ENCODE peak calls at places on chromosome 1, in ten cellular contexts. N is ascending aorta; F is CD8-positive, alpha-beta T cell; K is IMR-90; V is Karpas-422; U is GM23248; X is CD8-positive, alpha-beta memory T cell; C is transverse colon; Y is neural progenitor cell; B is GM23338. G is an unnamed sample.

GRCh38 chr1:101291562-101292035 is 54.8 kb downstream of the S1PR1 start:
- DNase-seq in B (no peak), N (no peak), U (peak; percentile 76), V (peak; percentile 73), K (peak; percentile 82), C (no peak), F (no peak), Y (no peak), X (no peak), G (no peak)

GRCh38 chr1:222370911-222371717 is 176.8 kb downstream of the HHIPL2 start:
- DNase-seq in C (no peak), K (peak; percentile 99), U (peak; percentile 95), B (no peak), F (no peak), X (no peak), Y (no peak), N (no peak), V (no peak), G (no peak)

GRCh38 chr1:185775505-185775904 is 41.3 kb downstream of the HMCN1 start:
- DNase-seq in B (peak; percentile 24), Y (peak; percentile 49), C (no peak), X (no peak), F (no peak), V (no peak), N (no peak), K (no peak), U (no peak), G (no peak)

GRCh38 chr1:118223426-118223825 is 38.4 kb upstream of the SPAG17 start:
- DNase-seq in U (peak; percentile 52), B (peak; percentile 84), N (no peak), C (no peak), V (peak; percentile 73), F (no peak), X (no peak), K (no peak), Y (peak; percentile 74), G (no peak)

GRCh38 chr1:81654147-81654546 is 146.6 kb upstream of the ADGRL2 start:
- DNase-seq in V (no peak), X (no peak), Y (no peak), B (no peak), N (no peak), C (no peak), K (no peak), F (no peak), U (peak; percentile 1), G (no peak)

GRCh38 chr1:210850556-210850955 is 283.4 kb downstream of the KCNH1 start:
- DNase-seq in X (no peak), N (no peak), V (no peak), C (no peak), B (no peak), U (no peak), K (no peak), Y (no peak), F (no peak), G (no peak)

GRCh38 chr1:168498159-168498609 is 45.6 kb downstream of the XCL2 start:
- DNase-seq in K (peak; percentile 56), F (no peak), B (peak; percentile 20), X (no peak), Y (no peak), V (no peak), N (no peak), U (peak; percentile 26), C (no peak), G (no peak)

GRCh38 chr1:67735806-67736627 is 51.0 kb downstream of the GADD45A start:
- DNase-seq in V (peak; percentile 75), K (peak; percentile 96), N (peak; percentile 89), C (peak; percentile 78), F (peak; percentile 13), X (no peak), U (peak; percentile 95), B (no peak), Y (peak; percentile 46), G (peak; percentile 94)

GRCh38 chr1:203465146-203465798 is 10.3 kb upstream of the PRELP start:
- DNase-seq in X (no peak), C (peak; percentile 45), K (no peak), V (no peak), U (peak; percentile 41), Y (no peak), N (peak; percentile 70), B (no peak), F (no peak), G (no peak)

GRCh38 chr1:203467550-203467921 is 8.1 kb upstream of the PRELP start:
- DNase-seq in N (peak; percentile 96), V (no peak), C (peak; percentile 59), K (no peak), Y (no peak), U (peak; percentile 46), B (no peak), X (no peak), F (no peak), G (no peak)

GRCh38 chr1:203464743-203465142 is 10.9 kb upstream of the PRELP start:
- DNase-seq in C (no peak), B (no peak), N (no peak), X (no peak), U (no peak), K (no peak), V (no peak), F (no peak), Y (no peak), G (no peak)

GRCh38 chr1:203464226-203464625 is 11.4 kb upstream of the PRELP start:
- DNase-seq in V (no peak), B (no peak), Y (no peak), N (peak; percentile 84), K (no peak), C (no peak), F (no peak), X (no peak), U (peak; percentile 60), G (no peak)

DNA sequence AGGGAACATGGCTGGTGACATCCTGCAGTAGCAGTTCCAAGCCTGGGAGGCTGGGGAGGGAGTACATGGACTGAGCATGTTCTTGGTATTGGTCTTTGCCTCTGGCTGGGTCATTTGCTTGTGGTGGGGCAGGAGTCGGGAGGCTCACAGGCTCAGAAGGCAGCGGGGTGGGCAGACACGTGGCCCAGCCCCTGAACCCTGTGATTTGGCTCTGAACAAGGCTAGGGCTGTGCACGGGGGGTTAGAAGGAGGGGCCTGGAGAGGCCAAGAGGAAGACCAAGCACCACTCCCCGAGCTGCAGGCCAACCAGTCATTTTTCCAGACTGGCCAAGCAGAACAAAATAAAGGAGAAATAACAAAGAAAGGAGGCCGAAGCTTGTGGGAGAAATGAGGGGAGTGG is 9.7 kb upstream of the PRELP start:
- DNase-seq in B (no peak), N (peak; percentile 86), U (no peak), Y (peak; percentile 56), K (no peak), F (no peak), X (no peak), V (no peak), C (no peak), G (no peak)
- H3K4me1 ChIP-seq in B (no peaks in the 10 kb centered on the region), N (peaks cover 43% of the 10 kb centered on the region), U (peaks cover 43% of the 10 kb centered on the region), Y (peaks cover 28% of the 10 kb centered on the region), K (peaks cover 19% of the 10 kb centered on the region), F (no peaks in the 10 kb centered on the region), X (no peaks in the 10 kb centered on the region), V (peaks cover 18% of the 10 kb centered on the region), C (peaks cover 45% of the 10 kb centered on the region), G (peaks cover 41% of the 10 kb centered on the region)

GRCh38 chr1:151131832-151132675 is 14.4 kb downstream of the SEMA6C start:
- DNase-seq in F (no peak), N (no peak), V (no peak), Y (peak; percentile 69), B (peak; percentile 69), K (no peak), C (peak; percentile 26), U (peak; percentile 30), X (no peak), G (no peak)

GRCh38 chr1:151133339-151133761 is 13.1 kb downstream of the SEMA6C start:
- DNase-seq in K (peak; percentile 28), C (no peak), X (no peak), U (no peak), N (no peak), V (no peak), F (no peak), B (peak; percentile 71), Y (peak; percentile 36), G (no peak)

GRCh38 chr1:151130837-151131586 is 15.4 kb downstream of the SEMA6C start:
- DNase-seq in X (peak; percentile 33), Y (peak; percentile 95), C (peak; percentile 84), N (peak; percentile 89), U (peak; percentile 92), B (peak; percentile 99), F (peak; percentile 80), K (peak; percentile 32), V (no peak), G (peak; percentile 97)

GRCh38 chr1:151134396-151134795 is 12.0 kb downstream of the SEMA6C start:
- DNase-seq in N (no peak), U (no peak), X (no peak), F (no peak), K (no peak), B (no peak), Y (no peak), C (no peak), V (no peak), G (no peak)

DNA sequence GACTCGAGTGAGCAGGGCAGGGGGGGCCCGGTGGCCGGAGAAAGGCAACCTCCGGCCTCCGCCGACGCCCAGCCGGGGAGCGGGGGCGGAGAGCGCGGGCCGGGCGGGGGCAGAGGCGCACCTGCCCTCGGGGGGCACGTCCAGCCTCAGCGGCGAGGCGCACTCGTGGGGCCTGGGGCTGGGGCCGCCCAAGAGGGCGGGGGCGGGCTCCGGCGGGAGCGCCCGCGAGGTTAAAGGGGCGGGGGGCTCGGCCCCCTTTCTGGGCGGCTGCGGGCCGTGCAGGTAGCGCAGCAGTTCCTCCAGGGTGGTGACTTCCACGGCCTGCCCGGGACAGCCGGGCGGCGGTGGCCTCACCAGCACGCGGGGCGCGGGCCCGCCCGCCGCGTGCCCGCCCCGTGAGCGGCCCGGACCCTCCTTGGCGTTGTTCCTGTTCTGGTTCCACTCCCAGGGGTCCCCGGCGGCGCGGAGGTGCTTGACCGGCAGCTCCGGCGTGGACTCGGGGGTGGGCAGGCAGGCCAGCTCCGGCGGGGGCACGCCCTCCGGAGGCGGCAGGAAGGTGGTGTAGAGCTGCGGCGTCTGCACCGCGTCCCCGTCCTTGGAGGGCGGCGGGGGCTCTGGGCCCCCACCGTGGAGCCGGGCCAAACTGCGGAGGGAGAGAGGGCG is 13.6 kb downstream of the SEMA6C start:
- DNase-seq in B (peak; percentile 51), K (no peak), C (no peak), V (no peak), Y (peak; percentile 41), F (no peak), N (no peak), X (no peak), U (no peak), G (no peak)
- H3K4me3 ChIP-seq in B (peak overlapping the region; percentile 88), K (no peak overlapping the region), C (no peak overlapping the region), V (no peak overlapping the region), Y (peak overlapping the region; percentile 25), F (no peak overlapping the region), N (no peak overlapping the region), X (no peak overlapping the region), U (no peak overlapping the region), G (peak overlapping the region; percentile 50)

DNA sequence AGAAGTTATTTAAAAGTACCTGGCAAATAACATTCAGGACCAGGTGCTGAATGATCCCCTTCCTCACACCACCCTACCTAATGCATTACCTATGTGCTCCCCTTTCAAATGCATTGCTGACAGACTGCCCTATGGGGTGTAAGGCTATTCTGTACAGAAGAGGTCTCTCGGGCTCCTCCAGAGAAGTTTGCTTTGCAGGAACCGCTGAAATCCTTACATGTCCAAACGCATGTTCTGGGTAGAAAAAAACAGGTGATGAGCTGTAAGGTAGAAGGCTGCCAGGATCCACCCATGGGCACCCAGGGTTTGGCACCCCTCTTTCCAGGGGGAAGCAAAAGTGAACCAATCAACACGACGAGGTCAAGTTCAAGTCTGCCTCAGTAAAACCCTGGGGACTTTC is 58.3 kb upstream of the TARBP1 start:
- DNase-seq in K (no peak), C (no peak), B (no peak), N (no peak), V (no peak), Y (no peak), X (no peak), F (no peak), U (no peak), G (no peak)
- H3K4me1 ChIP-seq in K (peaks cover 24% of the 10 kb centered on the region), C (peaks cover 70% of the 10 kb centered on the region), B (no peaks in the 10 kb centered on the region), N (peaks cover 39% of the 10 kb centered on the region), V (no peaks in the 10 kb centered on the region), Y (peaks cover 25% of the 10 kb centered on the region), X (no peaks in the 10 kb centered on the region), F (no peaks in the 10 kb centered on the region), U (peaks cover 36% of the 10 kb centered on the region), G (peaks cover 92% of the 10 kb centered on the region)

GRCh38 chr1:169584483-169585144 is 1.7 kb downstream of the F5 start:
- DNase-seq in U (no peak), B (no peak), F (no peak), C (no peak), X (no peak), V (no peak), N (no peak), Y (no peak), K (no peak), G (no peak)
- H3K4me3 ChIP-seq in U (no peak overlapping the region), B (no peak overlapping the region), F (no peak overlapping the region), C (no peak overlapping the region), X (peak overlapping the region; percentile 17), V (no peak overlapping the region), N (no peak overlapping the region), Y (no peak overlapping the region), K (no peak overlapping the region), G (no peak overlapping the region)

G was measured in vagina.